ENCODE peak calls at places on chromosomes 4 and X, in four cellular contexts. V is IMR-90, E is endothelial cell of umbilical vein, B is K562. U is an unnamed sample.

GRCh38 chrX:102934624-102935023 is 2.4 kb upstream of the RAB40AL start:
- DNase-seq in V (peak; percentile 4), E (peak; percentile 18), B (peak; percentile 18), U (no peak)

GRCh38 chr4:182938213-182938645 is 21.0 kb upstream of the DCTD start:
- DNase-seq in V (peak; percentile 56), E (peak; percentile 68), B (peak; percentile 77), U (no peak)

GRCh38 chr4:102517753-102518152 is 16.6 kb downstream of the NFKB1 start:
- DNase-seq in V (no peak), E (no peak), B (no peak), U (no peak)

GRCh38 chr4:3285558-3286334 is 7.1 kb upstream of the RGS12 start:
- DNase-seq in V (peak; percentile 32), E (no peak), B (no peak), U (no peak)

GRCh38 chr4:125796138-125796537 is 481.4 kb downstream of the FAT4 start:
- DNase-seq in V (no peak), E (peak; percentile 28), B (no peak), U (no peak)

GRCh38 chr4:78313754-78314120 is 237.8 kb upstream of the ANXA3 start:
- DNase-seq in V (no peak), E (no peak), B (no peak), U (no peak)

GRCh38 chr4:139875456-139875855 is 209.8 kb downstream of the MGST2 start:
- DNase-seq in V (no peak), E (no peak), B (no peak), U (no peak)

GRCh38 chr4:139419388-139419914 is 34.5 kb upstream of the RAB33B start:
- DNase-seq in V (peak; percentile 86), E (peak; percentile 99), B (no peak), U (peak; percentile 84)

GRCh38 chr4:102687373-102687981 is 73.3 kb downstream of the MANBA start:
- DNase-seq in V (peak; percentile 43), E (no peak), B (no peak), U (no peak)

DNA sequence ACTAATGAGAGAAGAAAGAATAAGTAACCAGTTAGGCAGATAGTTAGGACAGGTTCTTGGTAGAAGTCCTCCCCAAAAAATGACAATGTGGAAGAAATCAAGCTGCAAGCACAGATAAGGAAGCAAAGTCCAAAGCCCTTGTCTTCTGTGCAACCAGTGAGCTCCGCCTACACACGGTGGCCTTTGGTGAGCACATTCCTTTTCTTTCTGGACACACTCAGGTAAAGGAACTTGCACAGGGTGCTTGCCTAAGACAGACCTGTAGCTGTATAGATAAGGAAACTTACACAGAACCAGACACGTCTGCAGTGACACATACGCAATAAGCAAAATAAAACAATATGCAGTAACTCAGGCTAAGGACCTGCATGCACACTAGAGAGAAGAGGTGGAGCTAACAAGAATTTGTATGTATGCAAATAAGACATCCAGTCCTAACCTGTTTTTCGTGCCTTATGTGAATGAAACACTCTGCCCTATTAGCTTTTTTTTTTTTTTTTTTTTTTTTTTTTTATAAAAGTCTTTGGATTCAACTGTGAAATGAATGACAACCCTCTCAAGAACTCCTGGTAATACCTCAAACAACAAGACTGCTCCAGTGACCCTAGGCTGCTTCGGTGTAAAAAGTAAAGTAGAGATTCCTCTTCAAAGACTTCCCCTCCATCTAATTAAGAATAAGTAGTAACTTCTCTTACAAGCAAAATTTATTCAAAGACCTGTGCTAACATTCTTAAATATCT is 48.8 kb downstream of the UGT2B10 start:
- DNase-seq in V (no peak), E (no peak), B (peak; percentile 52), U (no peak)
- H3K27ac ChIP-seq in V (no peak overlapping the region), E (no peak overlapping the region), B (peak overlapping the region; percentile 58), U (no peak overlapping the region)

GRCh38 chr4:186651624-186652023 is 72.0 kb downstream of the FAT1 start:
- DNase-seq in V (no peak), E (peak; percentile 37), B (no peak), U (no peak)
- H3K4me3 ChIP-seq in V (no peak overlapping the region), E (no peak overlapping the region), B (no peak overlapping the region), U (no peak overlapping the region)

DNA sequence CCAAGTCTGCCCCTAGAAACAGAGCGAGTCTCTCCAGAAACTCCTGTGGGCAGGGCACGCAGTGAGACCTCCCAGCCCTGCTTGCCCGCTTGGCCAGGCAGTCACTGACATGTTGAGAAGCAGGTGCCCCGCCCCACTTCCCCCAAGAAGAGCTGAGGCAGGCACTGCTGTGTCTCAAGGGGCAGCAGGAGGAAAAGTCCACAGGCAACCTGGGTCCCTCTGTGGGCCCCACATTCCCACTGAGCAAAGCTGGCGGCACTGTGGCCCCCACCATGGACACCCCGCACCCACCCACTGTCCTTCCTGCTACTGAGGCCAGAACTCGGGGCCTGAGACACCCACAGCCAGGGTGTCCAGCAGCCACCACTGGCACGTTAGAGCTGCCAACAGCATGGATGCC is 137.3 kb upstream of the NKX1-1 start:
- DNase-seq in V (no peak), E (no peak), B (no peak), U (no peak)
- H3K9me1 ChIP-seq in V (no peaks in the 10 kb centered on the region), E (no peaks in the 10 kb centered on the region), B (no peaks in the 10 kb centered on the region), U (no peaks in the 10 kb centered on the region)

GRCh38 chrX:91435465-91435864 is 826 bp downstream of the PABPC5 start:
- DNase-seq in V (no peak), E (no peak), B (no peak), U (no peak)

DNA sequence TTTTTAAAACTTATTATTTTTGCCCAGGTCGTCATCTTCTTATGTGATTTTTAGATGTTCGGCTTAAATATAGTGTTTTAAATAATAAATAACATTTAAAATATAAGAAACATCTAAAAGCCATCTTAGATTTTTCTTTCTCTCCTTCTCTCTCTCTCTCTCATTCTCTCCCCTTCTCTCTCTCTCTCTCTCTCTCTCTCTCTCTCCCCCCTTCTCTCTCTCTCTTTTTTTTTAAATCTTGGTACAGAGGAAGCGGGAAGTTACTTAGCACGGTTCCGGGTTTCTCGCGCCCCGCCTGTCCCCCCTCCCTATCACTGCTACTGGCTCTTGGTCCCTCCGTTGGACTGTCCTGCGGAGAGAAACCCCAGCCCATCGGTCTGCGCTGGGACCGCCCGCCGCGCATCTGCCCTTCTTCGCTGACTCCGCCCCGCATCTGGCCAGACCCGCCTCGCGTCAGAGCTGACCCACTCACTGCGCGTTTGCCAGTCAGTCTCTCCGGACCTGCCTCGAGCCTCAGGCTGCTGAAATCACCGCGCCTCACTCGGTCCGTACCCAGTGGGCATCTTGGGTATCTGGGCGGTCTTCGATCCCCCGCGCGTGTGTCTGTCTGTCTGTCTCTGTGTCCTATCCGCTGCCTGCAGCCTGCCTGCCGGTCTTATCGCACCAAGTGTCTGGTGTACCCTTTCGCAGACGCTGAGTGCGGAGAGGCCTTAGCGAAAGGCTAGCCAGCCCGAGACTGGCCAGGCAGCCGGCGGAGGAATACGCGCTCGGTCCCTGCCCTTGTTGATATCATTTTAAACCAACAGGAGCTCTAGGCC is at the start of gene PABPC5:
- DNase-seq in V (peak; percentile 82), E (peak; percentile 9), B (no peak), U (no peak)
- H3K27ac ChIP-seq in V (peak within 1 kb of the TSS; percentile 64), E (no peak within 1 kb of the TSS), B (no peak within 1 kb of the TSS), U (no peak within 1 kb of the TSS)

GRCh38 chr4:184460495-184461285 is 13.7 kb downstream of the IRF2 start:
- DNase-seq in V (no peak), E (no peak), B (no peak), U (no peak)
- H3K4me3 ChIP-seq in V (no peak overlapping the region), E (no peak overlapping the region), B (no peak overlapping the region), U (no peak overlapping the region)

DNA sequence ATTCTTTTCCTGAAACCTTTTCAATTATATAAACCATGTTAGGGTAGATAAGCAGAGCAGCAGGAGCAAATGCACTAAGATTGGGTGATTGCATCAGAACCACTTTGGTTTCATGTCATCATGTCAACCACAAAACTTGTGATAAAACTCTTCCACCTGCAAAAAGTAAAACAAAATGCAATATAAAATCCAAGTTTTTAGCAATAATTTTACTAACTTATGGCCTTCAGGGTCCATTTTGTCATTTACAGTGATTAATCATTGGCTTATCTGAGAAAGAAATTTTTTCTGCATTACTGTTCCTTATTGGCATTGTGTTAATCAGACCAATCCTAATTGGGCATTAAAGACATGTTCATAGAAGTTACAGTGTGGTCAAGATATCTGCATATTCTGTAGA is 42.4 kb downstream of the NHS start:
- DNase-seq in V (no peak), E (no peak), B (no peak), U (no peak)
- H3K9me1 ChIP-seq in V (no peaks in the 10 kb centered on the region), E (no peaks in the 10 kb centered on the region), B (no peaks in the 10 kb centered on the region), U (no peaks in the 10 kb centered on the region)

GRCh38 chr4:186105721-186106335 is 1.3 kb downstream of the FAM149A start:
- DNase-seq in V (no peak), E (no peak), B (no peak), U (no peak)
- H3K27ac ChIP-seq in V (no peak overlapping the region), E (no peak overlapping the region), B (no peak overlapping the region), U (no peak overlapping the region)